ENCODE peak calls at places on chromosomes 6 and 20, in five cellular contexts. U is hippocampal formation; E is T-helper 1 cell; G is effector memory CD8-positive, alpha-beta T cell; C is LHCN-M2. I is an unnamed sample.

GRCh38 chr6:41644297-41644879 is 6.1 kb downstream of the MDFI start:
- DNase-seq in E (no peak), G (no peak), C (no peak), U (no peak), I (no peak)

GRCh38 chr6:111484655-111484974 is 1.6 kb upstream of the REV3L start:
- DNase-seq in U (no peak), C (no peak), G (no peak), E (no peak), I (no peak)

GRCh38 chr6:130697661-130698535 is 129.3 kb upstream of the SMLR1 start:
- DNase-seq in G (peak), U (no peak), E (peak), C (peak), I (peak)

GRCh38 chr20:36744764-36745191 is 1.1 kb downstream of the NDRG3 start:
- DNase-seq in E (no peak), C (peak), G (no peak), U (no peak), I (no peak)

GRCh38 chr6:16409531-16410441 is 171.4 kb downstream of the GMPR start:
- DNase-seq in C (peak), U (peak), E (no peak), G (peak), I (peak)

GRCh38 chr20:40511478-40511877 is 177.6 kb downstream of the MAFB start:
- DNase-seq in E (no peak), U (no peak), G (no peak), C (no peak), I (no peak)

GRCh38 chr20:2162125-2162822 is 60.6 kb downstream of the STK35 start:
- DNase-seq in C (no peak), U (no peak), E (no peak), G (no peak), I (no peak)

GRCh38 chr20:856361-856775 is 22.9 kb downstream of the FAM110A start:
- DNase-seq in C (peak), E (no peak), U (no peak), G (peak), I (peak)

GRCh38 chr6:131657630-131658111 is 20.6 kb downstream of the ENPP3 start:
- DNase-seq in C (peak), U (no peak), G (no peak), E (no peak), I (no peak)

GRCh38 chr6:75791881-75792280 is 42.8 kb downstream of the MYO6 start:
- DNase-seq in G (no peak), C (peak), E (no peak), U (peak), I (no peak)

GRCh38 chr6:108544586-108544985 is 16.1 kb upstream of the FOXO3 start:
- DNase-seq in U (no peak), E (no peak), G (no peak), C (no peak), I (no peak)

GRCh38 chr6:11653028-11653583 is 115.6 kb downstream of the TMEM170B start:
- DNase-seq in C (peak), E (no peak), U (no peak), G (no peak), I (peak)

GRCh38 chr6:166056637-166057036 is 111.0 kb downstream of the TBXT start:
- DNase-seq in G (no peak), U (peak), C (no peak), E (no peak), I (no peak)

GRCh38 chr20:35353646-35354045 is 58.1 kb downstream of the UQCC1 start:
- DNase-seq in U (no peak), C (no peak), E (no peak), G (no peak), I (no peak)

GRCh38 chr6:25035451-25036435 is 100.0 kb upstream of the RIPOR2 start:
- DNase-seq in G (no peak), E (no peak), C (no peak), U (no peak), I (peak)

GRCh38 chr6:122869437-122870024 is 80.5 kb downstream of the SMPDL3A start:
- DNase-seq in U (peak), E (no peak), G (no peak), C (peak), I (no peak)

GRCh38 chr6:64293298-64293697 is 657.7 kb downstream of the PHF3 start:
- DNase-seq in U (no peak), C (no peak), G (no peak), E (no peak), I (no peak)

GRCh38 chr6:98828210-98828798 is 6.1 kb upstream of the POU3F2 start:
- DNase-seq in G (no peak), C (no peak), U (no peak), E (no peak), I (no peak)

GRCh38 chr6:20571261-20571660 is 37.0 kb downstream of the CDKAL1 start:
- DNase-seq in C (no peak), U (no peak), E (no peak), G (no peak), I (no peak)

GRCh38 chr6:148954461-148954860 is 207.6 kb downstream of the UST start:
- DNase-seq in C (no peak), U (no peak), G (no peak), E (no peak), I (no peak)

GRCh38 chr6:111602481-111603404 is 2.9 kb downstream of the TRAF3IP2 start:
- DNase-seq in E (no peak), G (no peak), C (peak), U (no peak), I (no peak)

GRCh38 chr6:11144393-11144829 is 32.9 kb upstream of the ERVFRD-1 start:
- DNase-seq in U (peak), G (peak), C (peak), E (peak), I (peak)